ENCODE peak calls at places on chromosome 20, in nine cellular contexts. U, Z, M, E, I, W, H, K and A are unnamed samples.

GRCh38 chr20:60249436-60249835 is 291.2 kb downstream of the CDH26 start:
- DNase-seq in U (no peak), Z (no peak), M (no peak), E (peak; percentile 53), I (peak; percentile 19), W (peak; percentile 61), H (peak; percentile 59), K (peak; percentile 71), A (peak; percentile 35)

GRCh38 chr20:52130406-52130805 is 61.2 kb downstream of the ZFP64 start:
- DNase-seq in U (no peak), Z (no peak), M (no peak), E (peak; percentile 55), I (peak; percentile 32), W (no peak), H (no peak), K (no peak), A (no peak)

GRCh38 chr20:38286586-38287502 is 17.1 kb upstream of the BPI start:
- DNase-seq in U (no peak), Z (no peak), M (no peak), E (no peak), I (no peak), W (no peak), H (peak; percentile 41), K (no peak), A (no peak)

GRCh38 chr20:59577037-59577808 is 27.1 kb upstream of the PHACTR3 start:
- DNase-seq in U (no peak), Z (no peak), M (no peak), E (no peak), I (no peak), W (no peak), H (no peak), K (no peak), A (no peak)

GRCh38 chr20:16385462-16385861 is 187.8 kb downstream of the KIF16B start:
- DNase-seq in U (no peak), Z (no peak), M (no peak), E (no peak), I (no peak), W (no peak), H (no peak), K (no peak), A (no peak)

GRCh38 chr20:41692479-41693135 is 74.4 kb upstream of the CHD6 start:
- DNase-seq in U (peak; percentile 43), Z (peak; percentile 91), M (peak; percentile 43), E (peak; percentile 84), I (peak; percentile 90), W (peak; percentile 88), H (peak; percentile 79), K (no peak), A (no peak)

GRCh38 chr20:6504826-6505225 is 262.7 kb upstream of the BMP2 start:
- DNase-seq in U (no peak), Z (no peak), M (no peak), E (no peak), I (no peak), W (no peak), H (no peak), K (peak; percentile 37), A (no peak)

GRCh38 chr20:53547664-53548239 is 45.9 kb downstream of the ZNF217 start:
- DNase-seq in U (no peak), Z (no peak), M (peak; percentile 21), E (peak; percentile 84), I (peak; percentile 82), W (peak; percentile 60), H (peak; percentile 62), K (peak; percentile 95), A (peak; percentile 49)

GRCh38 chr20:43244647-43245046 is 54.9 kb upstream of the PTPRT start:
- DNase-seq in U (no peak), Z (no peak), M (no peak), E (no peak), I (no peak), W (no peak), H (no peak), K (no peak), A (no peak)

GRCh38 chr20:35410613-35411012 is 1.2 kb downstream of the UQCC1 start:
- DNase-seq in U (no peak), Z (no peak), M (no peak), E (no peak), I (no peak), W (no peak), H (no peak), K (no peak), A (no peak)

GRCh38 chr20:17612975-17613327 is 43.1 kb downstream of the DSTN start:
- DNase-seq in U (no peak), Z (no peak), M (no peak), E (no peak), I (no peak), W (no peak), H (no peak), K (no peak), A (no peak)

GRCh38 chr20:6767536-6768227 is at the start of gene BMP2:
- DNase-seq in U (peak; percentile 40), Z (peak; percentile 67), M (no peak), E (peak; percentile 64), I (peak; percentile 77), W (peak; percentile 25), H (peak; percentile 42), K (peak; percentile 28), A (no peak)

DNA sequence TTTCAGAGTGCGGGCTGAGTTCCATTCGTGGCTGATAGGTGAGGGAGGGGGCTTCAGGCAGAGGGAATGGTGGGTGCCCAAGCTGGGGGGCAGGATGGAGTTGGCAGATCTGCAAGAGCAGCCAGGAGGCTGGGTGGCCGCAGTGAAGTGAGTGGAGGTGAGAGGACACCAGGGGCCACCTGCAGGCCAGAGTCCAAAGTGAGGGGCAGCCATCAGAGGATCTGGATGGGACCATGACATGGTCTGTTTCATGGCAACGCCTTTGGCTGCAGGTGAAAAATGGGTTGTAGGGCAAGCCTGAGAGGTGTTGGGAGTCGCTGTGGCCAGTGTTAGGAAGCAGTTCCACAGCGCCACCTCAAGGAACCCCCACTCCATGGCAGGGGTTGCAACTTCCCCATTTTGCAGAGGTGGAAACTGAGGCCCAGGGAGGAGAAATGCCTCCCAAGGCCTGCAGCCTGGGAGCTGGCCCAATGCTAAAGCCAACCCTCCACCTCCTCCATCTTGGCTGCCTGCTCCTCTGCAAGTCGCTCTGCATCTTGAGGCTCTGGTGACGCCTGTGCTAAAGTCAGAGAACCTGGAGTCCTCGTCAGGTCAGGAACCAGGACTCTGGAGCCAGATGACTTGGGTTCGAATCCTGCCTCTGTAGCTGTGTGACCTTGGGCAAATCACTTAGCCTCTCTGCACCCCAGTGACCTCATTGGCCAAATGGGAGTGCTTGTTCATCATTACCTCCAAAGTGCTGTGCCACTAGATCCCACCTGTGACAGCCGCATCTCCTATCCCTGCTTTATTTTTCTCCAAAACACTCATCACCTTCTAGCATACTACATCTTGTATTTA is 153.8 kb downstream of the CEBPB start:
- DNase-seq in U (no peak), Z (no peak), M (no peak), E (no peak), I (no peak), W (no peak), H (no peak), K (no peak), A (no peak)
- TF ChIP-seq CTCF in U (no peak), Z (peak; percentile 25), M (no peak), E (peak; percentile 17), I (peak; percentile 25), W (peak; percentile 28), H (peak; percentile 43), K (peak; percentile 54), A (no peak)

DNA sequence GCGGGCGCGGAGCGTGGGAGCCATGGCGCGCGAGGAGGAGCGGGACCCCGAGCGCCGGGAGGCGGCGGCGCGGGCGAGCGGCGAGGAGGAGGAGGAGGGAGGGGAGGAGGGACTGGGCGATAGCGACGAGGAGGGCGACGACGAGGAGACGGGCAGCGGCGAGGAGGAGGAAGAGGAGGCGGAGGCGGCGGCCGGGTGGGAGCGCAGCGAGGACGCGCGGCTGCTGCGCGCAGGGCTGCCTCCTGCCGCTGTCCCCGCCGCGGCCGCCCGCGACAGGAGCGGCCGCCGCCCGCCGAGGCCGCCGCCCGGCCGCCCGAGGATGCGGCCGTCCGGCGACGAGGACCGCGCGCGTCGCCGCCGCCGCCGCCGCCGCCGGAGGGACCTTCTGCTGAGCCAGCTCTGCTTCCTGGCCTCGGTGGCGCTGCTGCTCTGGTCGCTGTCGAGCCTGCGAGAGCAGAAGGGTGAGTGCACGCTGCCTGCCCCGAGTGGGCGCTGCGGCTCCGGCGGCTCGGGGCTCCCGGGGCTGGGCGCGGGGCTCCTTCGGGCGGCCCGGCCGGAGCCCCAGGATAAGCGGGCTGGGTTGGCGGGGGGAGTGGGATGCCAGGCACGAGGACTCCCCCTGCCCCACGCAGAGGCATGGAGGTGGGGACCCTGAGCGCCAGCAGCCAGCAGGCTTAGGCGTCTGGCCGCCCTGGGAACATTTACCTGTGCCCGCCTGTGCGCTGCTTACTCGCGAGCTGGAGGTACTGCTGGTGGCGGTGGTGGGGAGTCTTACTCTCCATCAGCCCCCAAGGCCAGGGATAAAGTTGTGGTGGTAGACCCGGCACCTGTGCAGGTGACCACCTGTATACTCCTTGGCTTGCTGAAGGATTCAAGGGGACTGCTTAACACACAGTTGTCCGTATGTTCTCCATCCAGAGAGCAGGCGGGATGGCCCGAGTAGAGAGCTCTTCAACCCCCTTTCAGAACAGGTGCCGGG is at the start of gene SLC24A3:
- DNase-seq in U (peak; percentile 49), Z (peak; percentile 90), M (no peak), E (peak; percentile 8), I (peak; percentile 33), W (peak; percentile 74), H (peak; percentile 47), K (peak; percentile 7), A (peak; percentile 12)
- TF ChIP-seq CTCF in U (peak; percentile 18), Z (peak; percentile 51), M (no peak), E (no peak), I (peak; percentile 30), W (peak; percentile 63), H (no peak), K (no peak), A (peak; percentile 44)

GRCh38 chr20:22308934-22309333 is 275.4 kb downstream of the FOXA2 start:
- DNase-seq in U (no peak), Z (no peak), M (no peak), E (no peak), I (no peak), W (no peak), H (no peak), K (no peak), A (no peak)

GRCh38 chr20:22305391-22305790 is 279.0 kb downstream of the FOXA2 start:
- DNase-seq in U (no peak), Z (no peak), M (no peak), E (no peak), I (no peak), W (no peak), H (no peak), K (no peak), A (no peak)

GRCh38 chr20:22302039-22302438 is 282.3 kb downstream of the FOXA2 start:
- DNase-seq in U (no peak), Z (no peak), M (no peak), E (no peak), I (no peak), W (no peak), H (no peak), K (no peak), A (no peak)

DNA sequence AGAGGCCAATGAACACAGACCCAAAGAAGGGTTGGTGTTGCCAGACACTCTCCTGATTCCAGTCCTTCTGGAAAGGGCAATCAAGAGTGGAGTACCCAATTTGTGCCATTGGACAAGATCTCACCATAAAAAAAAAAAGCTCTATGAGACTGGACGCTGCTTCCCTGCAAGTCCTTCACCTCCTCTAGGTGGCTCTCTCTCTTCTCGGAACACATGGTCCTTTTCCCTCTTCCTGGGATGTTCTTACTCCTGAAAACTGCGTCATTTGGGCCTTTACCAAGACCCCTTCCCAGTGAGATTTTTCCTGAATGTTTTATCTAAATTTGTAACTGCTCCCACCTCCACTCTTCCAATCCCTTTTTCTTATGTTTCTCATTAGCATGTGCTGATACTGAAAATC is 280.8 kb downstream of the FOXA2 start:
- DNase-seq in U (no peak), Z (no peak), M (no peak), E (no peak), I (no peak), W (no peak), H (no peak), K (peak; percentile 42), A (no peak)
- TF ChIP-seq CTCF in U (no peak), Z (no peak), M (no peak), E (no peak), I (no peak), W (no peak), H (no peak), K (peak; percentile 68), A (no peak)

GRCh38 chr20:23178806-23179205 is 92.7 kb upstream of the CD93 start:
- DNase-seq in U (no peak), Z (no peak), M (no peak), E (no peak), I (peak; percentile 51), W (peak; percentile 35), H (no peak), K (no peak), A (no peak)
- TF ChIP-seq CTCF in U (no peak), Z (peak; percentile 52), M (peak; percentile 12), E (peak; percentile 34), I (no peak), W (peak; percentile 24), H (no peak), K (no peak), A (no peak)